ENCODE peak calls at places on chromosomes 4 and X, in four cellular contexts. F is cardiac fibroblast, V is AG10803, K is spleen. Y is an unnamed sample.
A peak's percentile ranks its signal among the peaks of the same experiment; 100 is the strongest.

GRCh38 chr4:103400405-103400804 is 202.3 kb upstream of the CENPE start:
- DNase-seq in F (peak; percentile 12), V (no peak), K (no peak), Y (peak; percentile 48)

GRCh38 chrX:131277543-131278115 is 11.5 kb downstream of the IGSF1 start:
- DNase-seq in F (no peak), V (no peak), K (no peak), Y (no peak)

GRCh38 chr4:102578819-102579218 is 77.7 kb downstream of the NFKB1 start:
- DNase-seq in F (no peak), V (no peak), K (no peak), Y (no peak)

GRCh38 chr4:4884611-4885010 is 25.1 kb downstream of the MSX1 start:
- DNase-seq in F (no peak), V (no peak), K (no peak), Y (no peak)

GRCh38 chrX:71976753-71977152 is 66.1 kb downstream of the NHSL2 start:
- DNase-seq in F (peak; percentile 9), V (peak; percentile 19), K (no peak), Y (peak; percentile 38)

GRCh38 chr4:156946508-156947197 is 24.9 kb downstream of the PDGFC start:
- DNase-seq in F (peak; percentile 99), V (peak; percentile 96), K (no peak), Y (peak; percentile 93)

GRCh38 chr4:33882246-33882990 is 2361.9 kb downstream of the ARAP2 start:
- DNase-seq in F (peak; percentile 68), V (peak; percentile 16), K (no peak), Y (peak; percentile 61)

GRCh38 chrX:40607381-40607780 is 15.8 kb upstream of the MPC1L start:
- DNase-seq in F (no peak), V (no peak), K (no peak), Y (no peak)

GRCh38 chr4:112564706-112565270 is 48.8 kb upstream of the NEUROG2 start:
- DNase-seq in F (no peak), V (no peak), K (no peak), Y (no peak)

GRCh38 chrX:105260291-105261043 is 40.0 kb upstream of the TEX13A start:
- DNase-seq in F (no peak), V (no peak), K (no peak), Y (no peak)

GRCh38 chr4:1488357-1488756 is 82.1 kb upstream of the NKX1-1 start:
- DNase-seq in F (no peak), V (no peak), K (no peak), Y (no peak)

GRCh38 chr4:3771932-3772495 is 5.8 kb downstream of the ADRA2C start:
- DNase-seq in F (no peak), V (no peak), K (no peak), Y (no peak)

GRCh38 chr4:146243141-146243882 is 29.0 kb downstream of the REELD1 start:
- DNase-seq in F (peak; percentile 38), V (no peak), K (peak; percentile 84), Y (peak; percentile 28)

GRCh38 chr4:152485726-152486276 is 50.1 kb downstream of the FBXW7 start:
- DNase-seq in F (peak; percentile 91), V (peak; percentile 63), K (no peak), Y (peak; percentile 92)

GRCh38 chr4:81988178-81988577 is 385.6 kb downstream of the HNRNPD start:
- DNase-seq in F (no peak), V (no peak), K (no peak), Y (no peak)

GRCh38 chr4:54586343-54586953 is 71.3 kb upstream of the KIT start:
- DNase-seq in F (peak; percentile 6), V (peak; percentile 50), K (no peak), Y (peak; percentile 8)

GRCh38 chr4:76714226-76714625 is 183.7 kb downstream of the SOWAHB start:
- DNase-seq in F (no peak), V (no peak), K (no peak), Y (no peak)

GRCh38 chr4:65600656-65601055 is 69.6 kb downstream of the EPHA5 start:
- DNase-seq in F (no peak), V (no peak), K (no peak), Y (no peak)

GRCh38 chr4:1693131-1693896 is 9.2 kb upstream of the FAM53A start:
- DNase-seq in F (peak; percentile 85), V (peak; percentile 74), K (peak; percentile 94), Y (peak; percentile 84)

GRCh38 chrX:153688071-153688470 is 345 bp downstream of the SLC6A8 start:
- DNase-seq in F (no peak), V (no peak), K (no peak), Y (no peak)
- H3K4me3 ChIP-seq in F (no peak overlapping the region), V (no peak overlapping the region), K (no peak overlapping the region), Y (no peak overlapping the region)

GRCh38 chr4:36281384-36282106 is at the start of gene DTHD1:
- DNase-seq in F (no peak), V (no peak), K (no peak), Y (no peak)
- TF ChIP-seq CTCF in F (no peak), V (no peak), K (no peak), Y (no peak)

GRCh38 chrX:2931155-2931554 is 2.0 kb upstream of the ARSD start:
- DNase-seq in F (no peak), V (no peak), K (no peak), Y (no peak)

GRCh38 chrX:2928127-2928582 is 984 bp downstream of the ARSD start:
- DNase-seq in F (no peak), V (no peak), K (peak; percentile 89), Y (no peak)

GRCh38 chrX:2926664-2927275 is 2.4 kb downstream of the ARSD start:
- DNase-seq in F (no peak), V (no peak), K (no peak), Y (no peak)

GRCh38 chrX:2931612-2932011 is 2.5 kb upstream of the ARSD start:
- DNase-seq in F (no peak), V (no peak), K (no peak), Y (no peak)

DNA sequence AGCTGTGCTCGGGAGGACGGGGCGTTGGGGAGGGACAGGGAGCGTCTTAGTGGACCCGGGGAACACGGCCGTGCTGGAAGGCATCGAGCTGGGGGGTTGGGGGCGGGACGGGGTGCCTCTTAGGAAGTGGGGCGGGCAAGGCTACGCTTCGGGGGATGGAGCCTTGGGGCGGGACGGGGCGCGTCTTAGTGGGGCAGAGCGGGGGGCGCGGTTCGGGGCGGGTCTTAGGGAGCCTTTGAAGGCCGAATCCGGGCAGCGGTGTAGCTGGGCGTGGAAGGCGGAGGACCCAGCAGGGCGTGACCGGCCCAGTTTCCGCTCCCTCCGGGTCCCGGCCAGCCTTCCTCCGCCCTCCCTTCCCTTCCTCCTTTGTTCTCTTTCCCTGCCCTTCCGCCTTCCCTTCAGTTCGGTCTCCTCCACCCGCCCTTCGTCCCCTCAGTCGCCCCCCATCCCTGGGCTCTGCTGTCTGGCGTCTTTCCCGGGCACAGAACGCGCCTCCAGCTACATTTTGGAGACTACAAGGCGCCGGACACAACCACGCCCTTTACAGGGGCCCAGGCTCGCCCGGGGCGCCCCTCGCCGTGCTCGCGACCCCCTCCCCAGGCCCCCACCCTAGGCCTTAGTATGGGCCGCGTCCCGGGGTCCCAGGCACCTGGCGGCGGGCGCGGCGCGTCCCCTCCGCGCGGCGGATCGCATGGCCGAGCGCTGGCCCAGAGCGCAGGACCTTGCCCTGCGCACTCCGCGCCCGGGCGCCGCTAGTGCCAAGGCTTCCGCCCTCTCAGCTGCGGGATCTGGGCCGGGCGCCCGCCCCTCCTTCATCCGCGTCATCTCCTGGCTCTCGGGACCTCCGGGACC is at the start of gene ARSD:
- DNase-seq in F (peak; percentile 90), V (peak; percentile 89), K (peak; percentile 95), Y (peak; percentile 89)
- H3K4me3 ChIP-seq in F (peak within 1 kb of the TSS; percentile 75), V (peak within 1 kb of the TSS; percentile 68), K (peak within 1 kb of the TSS; percentile 62), Y (peak within 1 kb of the TSS; percentile 62)

GRCh38 chr4:121459056-121459455 is 78.2 kb upstream of the QRFPR start:
- DNase-seq in F (no peak), V (no peak), K (no peak), Y (no peak)

GRCh38 chr4:121462660-121463261 is 81.9 kb upstream of the QRFPR start:
- DNase-seq in F (peak; percentile 83), V (peak; percentile 76), K (no peak), Y (peak; percentile 84)

DNA sequence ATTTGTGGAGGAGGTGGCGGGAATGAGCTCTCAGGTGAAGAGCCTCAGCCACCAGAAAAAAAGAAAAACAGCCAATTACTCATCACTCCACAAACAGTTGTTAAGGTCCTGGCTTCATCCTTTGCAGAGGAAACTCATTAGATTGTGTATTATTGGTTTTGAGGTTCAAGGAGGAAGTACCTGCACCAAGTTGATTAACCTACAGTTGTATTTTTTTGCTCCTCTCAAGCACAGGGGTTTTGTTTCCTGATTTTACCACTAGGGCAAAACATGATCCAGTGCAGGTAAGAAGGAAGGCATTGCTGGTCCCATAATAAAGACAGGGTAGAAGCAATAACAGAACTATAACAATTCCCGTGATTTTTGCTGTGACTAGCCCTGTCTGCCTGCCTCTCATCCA is 84.0 kb upstream of the QRFPR start:
- DNase-seq in F (no peak), V (no peak), K (no peak), Y (no peak)
- TF ChIP-seq CTCF in F (no peak), V (no peak), K (no peak), Y (no peak)

GRCh38 chr4:101156619-101157310 is 190.6 kb downstream of the PPP3CA start:
- DNase-seq in F (no peak), V (no peak), K (no peak), Y (no peak)

GRCh38 chr4:101160792-101161592 is 186.3 kb downstream of the PPP3CA start:
- DNase-seq in F (no peak), V (no peak), K (no peak), Y (no peak)

GRCh38 chr4:101158136-101158485 is 189.2 kb downstream of the PPP3CA start:
- DNase-seq in F (peak; percentile 62), V (peak; percentile 36), K (no peak), Y (no peak)

GRCh38 chr4:101157415-101158135 is 189.8 kb downstream of the PPP3CA start:
- DNase-seq in F (peak; percentile 66), V (no peak), K (no peak), Y (no peak)

GRCh38 chr4:101158507-101158906 is 188.8 kb downstream of the PPP3CA start:
- DNase-seq in F (no peak), V (no peak), K (no peak), Y (no peak)
- H3K4me3 ChIP-seq in F (no peak overlapping the region), V (no peak overlapping the region), K (no peak overlapping the region), Y (no peak overlapping the region)

DNA sequence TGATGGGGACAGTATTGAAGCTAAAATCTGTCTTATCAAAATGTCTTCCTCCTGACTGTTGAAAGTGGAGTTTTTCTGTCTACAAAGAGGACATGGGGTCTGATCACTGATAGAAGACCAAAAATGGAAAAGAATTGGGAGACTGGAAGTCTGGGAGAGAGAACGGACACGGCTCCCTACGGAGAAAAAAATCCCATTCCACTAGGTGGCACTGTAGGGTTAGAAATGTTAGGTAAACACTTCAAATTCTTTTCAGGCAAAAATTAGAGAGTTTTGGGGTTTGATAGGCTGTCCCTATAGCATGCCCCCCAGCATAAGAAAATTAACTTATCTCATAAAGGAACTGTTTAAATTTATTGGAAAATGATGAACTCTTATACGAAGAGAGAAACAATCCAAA is 200.5 kb downstream of the FAM133A start:
- DNase-seq in F (peak; percentile 23), V (no peak), K (no peak), Y (peak; percentile 7)
- TF ChIP-seq CTCF in F (peak; percentile 15), V (peak; percentile 27), K (no peak), Y (no peak)